ENCODE peak calls at places on chromosome 4, in five cellular contexts. T, V, S, H and L are unnamed samples.

GRCh38 chr4:139509727-139510410 is 46.1 kb downstream of the SETD7 start:
- DNase-seq in T (no peak), V (no peak), S (no peak), H (no peak), L (no peak)

GRCh38 chr4:6608758-6609414 is 31.6 kb upstream of the MRFAP1 start:
- DNase-seq in T (peak; percentile 70), V (peak; percentile 47), S (no peak), H (no peak), L (no peak)

GRCh38 chr4:57051100-57051499 is 59.1 kb downstream of the IGFBP7 start:
- DNase-seq in T (no peak), V (no peak), S (no peak), H (no peak), L (no peak)

GRCh38 chr4:40209401-40209800 is 12.6 kb downstream of the RHOH start:
- DNase-seq in T (no peak), V (no peak), S (no peak), H (no peak), L (no peak)

GRCh38 chr4:102168580-102168979 is 176.7 kb downstream of the SLC39A8 start:
- DNase-seq in T (no peak), V (no peak), S (no peak), H (no peak), L (no peak)

GRCh38 chr4:128942547-128942946 is 133.0 kb downstream of the JADE1 start:
- DNase-seq in T (no peak), V (no peak), S (no peak), H (no peak), L (no peak)

GRCh38 chr4:98976716-98977115 is 18.8 kb upstream of the METAP1 start:
- DNase-seq in T (no peak), V (no peak), S (no peak), H (no peak), L (no peak)

GRCh38 chr4:80948995-80949394 is 81.5 kb upstream of the BMP3 start:
- DNase-seq in T (no peak), V (no peak), S (no peak), H (no peak), L (no peak)

GRCh38 chr4:151811403-151811802 is 50.6 kb upstream of the GATB start:
- DNase-seq in T (no peak), V (no peak), S (no peak), H (no peak), L (no peak)

GRCh38 chr4:68216501-68216900 is 29.0 kb downstream of the TMPRSS11B start:
- DNase-seq in T (no peak), V (no peak), S (no peak), H (no peak), L (no peak)

GRCh38 chr4:53712326-53712725 is 121.0 kb upstream of the LNX1 start:
- DNase-seq in T (no peak), V (no peak), S (no peak), H (no peak), L (no peak)

GRCh38 chr4:39308576-39308975 is 57.6 kb downstream of the RFC1 start:
- DNase-seq in T (no peak), V (no peak), S (no peak), H (no peak), L (no peak)

GRCh38 chr4:76594152-76594551 is 159.1 kb downstream of the SHROOM3 start:
- DNase-seq in T (no peak), V (no peak), S (no peak), H (no peak), L (no peak)

GRCh38 chr4:53508446-53508845 is 82.8 kb downstream of the LNX1 start:
- DNase-seq in T (no peak), V (no peak), S (no peak), H (peak; percentile 55), L (peak; percentile 7)

GRCh38 chr4:26807330-26807729 is 53.3 kb upstream of the STIM2 start:
- DNase-seq in T (no peak), V (no peak), S (no peak), H (no peak), L (no peak)

DNA sequence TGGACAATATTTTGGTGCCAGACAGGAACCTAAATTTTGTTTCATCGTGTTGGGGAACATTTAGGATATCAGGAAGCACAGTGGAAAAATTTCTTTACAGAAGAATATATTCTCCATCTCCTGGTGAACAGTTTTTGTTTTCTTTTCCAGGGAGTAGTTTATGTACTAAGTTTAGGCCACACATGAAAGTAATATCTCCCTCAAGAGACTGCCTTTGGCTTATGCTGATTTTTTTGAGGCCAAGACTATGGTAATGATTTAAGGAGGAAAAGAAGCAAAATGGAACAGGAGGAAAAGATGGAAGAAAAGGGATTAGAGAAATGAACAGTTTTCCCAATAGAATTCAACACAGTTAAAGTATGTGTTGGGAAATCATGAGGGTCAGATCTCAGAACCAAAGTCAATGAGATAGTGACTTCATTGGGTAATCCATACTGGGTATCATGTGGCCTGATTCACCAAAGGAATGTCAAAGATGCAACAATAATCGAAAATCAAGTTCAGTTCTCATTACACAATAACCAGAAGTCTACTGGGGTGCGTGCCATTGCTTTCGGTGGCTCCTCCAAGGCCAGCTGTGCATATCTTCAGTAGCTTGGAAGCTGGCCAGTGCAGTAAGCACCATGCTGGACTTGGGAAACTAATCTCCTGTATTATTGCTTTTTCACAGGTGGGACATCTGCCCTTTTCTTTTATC is 234.8 kb downstream of the COL25A1 start:
- DNase-seq in T (no peak), V (peak; percentile 28), S (peak; percentile 21), H (peak; percentile 55), L (no peak)
- H3K4me3 ChIP-seq in T (no peak overlapping the region), V (no peak overlapping the region), S (no peak overlapping the region), H (no peak overlapping the region), L (no peak overlapping the region)

GRCh38 chr4:2436301-2436700 is 17.5 kb downstream of the CFAP99 start:
- DNase-seq in T (peak; percentile 65), V (no peak), S (no peak), H (no peak), L (no peak)
- TF ChIP-seq CTCF in T (peak; percentile 61), V (peak; percentile 22), S (no peak), H (no peak), L (no peak)

DNA sequence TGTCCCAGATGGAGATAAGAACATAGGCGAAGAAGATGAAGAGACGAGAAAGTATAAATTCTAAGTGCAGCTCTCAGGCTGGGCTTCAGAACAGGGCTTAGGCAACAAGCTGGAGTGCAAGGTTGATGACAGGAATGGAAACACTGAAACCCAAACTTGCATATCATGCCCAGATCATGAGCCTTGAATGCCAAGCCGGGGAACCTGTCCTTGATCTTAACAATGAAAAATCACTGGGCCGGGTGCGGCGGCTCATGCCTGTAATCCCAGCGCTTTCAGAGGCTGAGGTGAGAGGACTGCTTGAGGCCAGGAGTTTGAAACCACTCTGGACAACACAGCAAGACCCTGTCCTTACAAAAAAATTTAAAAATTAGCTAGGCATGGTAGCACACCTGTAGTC is 17.2 kb downstream of the AFAP1 start:
- DNase-seq in T (no peak), V (no peak), S (no peak), H (no peak), L (no peak)
- H3K4me3 ChIP-seq in T (no peak overlapping the region), V (no peak overlapping the region), S (no peak overlapping the region), H (no peak overlapping the region), L (no peak overlapping the region)

DNA sequence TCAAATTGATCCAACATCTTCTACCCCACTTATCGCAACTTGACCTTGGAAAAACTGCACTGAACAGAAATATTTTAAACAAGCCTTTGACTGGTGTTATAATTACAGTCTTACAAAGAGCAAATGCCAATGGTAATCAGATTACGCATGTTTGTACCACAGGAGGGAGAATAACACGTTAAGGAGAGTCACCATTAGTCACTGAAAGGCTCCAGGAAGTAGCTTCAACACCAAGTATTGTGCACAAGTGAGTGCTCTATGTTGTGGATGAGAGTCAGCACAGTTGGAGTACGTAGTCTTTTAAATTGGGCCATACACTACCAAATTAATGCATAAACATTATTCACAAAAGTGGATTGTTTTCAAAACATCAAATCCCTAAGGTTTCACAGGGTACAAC is 1081.5 kb upstream of the TENM3 start:
- DNase-seq in T (no peak), V (no peak), S (no peak), H (no peak), L (no peak)
- TF ChIP-seq CTCF in T (no peak), V (no peak), S (no peak), H (no peak), L (no peak)

DNA sequence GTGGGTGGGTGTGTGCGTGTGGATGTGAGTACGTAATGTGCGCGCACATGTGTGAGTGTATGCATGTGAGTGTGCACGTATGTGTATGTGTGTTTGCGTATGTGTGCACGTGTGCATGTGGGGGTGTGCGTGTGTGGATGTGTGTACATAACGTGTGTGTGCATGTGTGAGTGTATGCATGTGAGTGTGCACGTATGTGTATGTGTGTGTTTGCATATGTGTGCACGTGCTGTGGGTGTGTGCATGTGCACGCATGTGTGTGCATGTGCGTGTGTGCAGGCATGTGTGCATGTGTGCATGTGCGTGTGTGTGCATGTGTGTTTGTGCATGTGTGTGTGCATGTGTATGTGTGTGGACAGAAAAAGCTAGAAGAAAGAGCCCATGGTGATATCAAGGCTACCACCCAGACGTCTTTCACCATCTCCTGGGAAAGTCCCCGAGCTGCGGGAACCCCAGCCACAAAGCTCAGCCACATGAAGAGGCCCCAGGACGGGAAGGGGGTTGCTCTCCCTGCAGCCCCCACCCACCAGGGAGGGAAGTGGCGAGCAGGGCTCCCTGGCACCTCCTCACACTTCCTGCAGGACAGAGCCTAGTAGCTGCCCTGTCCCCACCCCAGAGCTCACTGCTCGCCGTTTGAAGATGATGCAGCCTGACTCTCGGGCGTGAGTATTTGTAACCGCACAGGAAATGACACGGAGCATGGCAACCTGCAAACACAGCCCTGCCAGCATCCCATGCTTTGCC is 108.3 kb downstream of the DCTD start:
- DNase-seq in T (no peak), V (no peak), S (no peak), H (no peak), L (peak; percentile 76)
- H3K4me3 ChIP-seq in T (no peak overlapping the region), V (no peak overlapping the region), S (no peak overlapping the region), H (no peak overlapping the region), L (no peak overlapping the region)

DNA sequence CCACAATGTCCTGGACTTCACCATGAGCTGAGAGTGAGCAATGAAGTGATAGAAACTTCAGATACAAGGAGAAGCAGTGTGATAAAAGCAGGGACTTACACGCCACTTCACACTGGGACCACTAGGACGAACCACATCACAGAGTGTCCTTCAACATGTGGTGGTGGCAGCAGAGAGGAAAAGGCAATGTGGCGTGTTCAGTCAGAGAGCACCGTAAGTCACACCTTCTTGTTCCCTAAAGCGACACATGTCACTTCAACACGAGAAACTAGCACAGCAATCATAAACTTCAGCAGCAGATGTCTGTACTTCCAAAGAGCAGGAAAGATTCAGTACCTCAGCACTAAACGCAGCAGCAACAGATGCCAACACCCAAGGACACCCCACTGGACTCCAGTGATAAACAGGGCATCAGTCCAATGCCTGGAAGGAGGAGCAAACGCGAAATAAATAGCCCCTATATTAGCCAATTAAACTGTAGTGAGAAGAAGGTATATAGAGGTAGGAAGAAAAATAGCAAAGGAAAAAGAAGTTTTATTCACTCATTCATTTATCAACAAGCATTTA is 96.8 kb downstream of the AREG start:
- DNase-seq in T (no peak), V (no peak), S (no peak), H (no peak), L (no peak)
- TF ChIP-seq CTCF in T (no peak), V (no peak), S (no peak), H (no peak), L (no peak)

GRCh38 chr4:153127773-153128494 is 76.3 kb upstream of the TRIM2 start:
- DNase-seq in T (peak; percentile 93), V (peak; percentile 76), S (peak; percentile 75), H (peak; percentile 65), L (peak; percentile 85)
- H3K4me3 ChIP-seq in T (peak overlapping the region; percentile 65), V (peak overlapping the region; percentile 11), S (no peak overlapping the region), H (no peak overlapping the region), L (no peak overlapping the region)

GRCh38 chr4:55186123-55186522 is 60.7 kb upstream of the KDR start:
- DNase-seq in T (no peak), V (no peak), S (no peak), H (no peak), L (no peak)
- TF ChIP-seq CTCF in T (no peak), V (peak; percentile 10), S (no peak), H (peak; percentile 21), L (no peak)